ENCODE peak calls at places on chromosome 19, in six cellular contexts. T is astrocyte of the spinal cord, U is left lung, I is nephron progenitor cell, G is RWPE1, V is Calu3. Z is an unnamed sample.

GRCh38 chr19:1173845-1174809 is at the start of gene SBNO2:
- DNase-seq in T (peak), U (peak), I (peak), G (peak), V (peak), Z (peak)

GRCh38 chr19:33296473-33297060 is 5.8 kb downstream of the CEBPA start:
- DNase-seq in T (no peak), U (no peak), I (no peak), G (no peak), V (no peak), Z (no peak)

GRCh38 chr19:33640773-33641172 is 19.0 kb downstream of the CHST8 start:
- DNase-seq in T (no peak), U (no peak), I (no peak), G (no peak), V (no peak), Z (no peak)

GRCh38 chr19:42301646-42302204 is at the start of gene PRR19:
- DNase-seq in T (no peak), U (no peak), I (no peak), G (no peak), V (no peak), Z (no peak)

GRCh38 chr19:44476559-44477408 is 23.5 kb downstream of the ZNF180 start:
- DNase-seq in T (peak), U (no peak), I (no peak), G (no peak), V (no peak), Z (no peak)

GRCh38 chr19:18478545-18479311 is 40.8 kb upstream of the ISYNA1 start:
- DNase-seq in T (peak), U (peak), I (no peak), G (peak), V (peak), Z (peak)

GRCh38 chr19:35755550-35756371 is 1.1 kb downstream of the HSPB6 start:
- DNase-seq in T (peak), U (peak), I (peak), G (no peak), V (no peak), Z (no peak)

GRCh38 chr19:38255759-38256052 is 468 bp downstream of the PPP1R14A start:
- DNase-seq in T (no peak), U (no peak), I (no peak), G (no peak), V (no peak), Z (no peak)

GRCh38 chr19:38303517-38304351 is at the start of gene C19orf33:
- DNase-seq in T (peak), U (peak), I (no peak), G (peak), V (peak), Z (no peak)

GRCh38 chr19:53792721-53793433 is 31.2 kb downstream of the NLRP12 start:
- DNase-seq in T (peak), U (peak), I (peak), G (peak), V (peak), Z (peak)

GRCh38 chr19:45499196-45500180 is 1.2 kb downstream of the PPM1N start:
- DNase-seq in T (no peak), U (peak), I (peak), G (no peak), V (peak), Z (no peak)

GRCh38 chr19:7255631-7256030 is 38.6 kb downstream of the INSR start:
- DNase-seq in T (no peak), U (no peak), I (no peak), G (no peak), V (no peak), Z (no peak)

GRCh38 chr19:8449830-8450229 is 5.1 kb downstream of the HNRNPM start:
- DNase-seq in T (no peak), U (no peak), I (no peak), G (no peak), V (no peak), Z (no peak)

GRCh38 chr19:30557212-30557611 is 185.0 kb downstream of the ZNF536 start:
- DNase-seq in T (no peak), U (no peak), I (no peak), G (peak), V (no peak), Z (no peak)

GRCh38 chr19:676007-676342 is 217 bp upstream of the FSTL3 start:
- DNase-seq in T (no peak), U (no peak), I (no peak), G (no peak), V (no peak), Z (no peak)

GRCh38 chr19:37933965-37934364 is 27.0 kb downstream of the SIPA1L3 start:
- DNase-seq in T (peak), U (no peak), I (peak), G (peak), V (peak), Z (no peak)

GRCh38 chr19:57227461-57227860 is 3.4 kb upstream of the AURKC start:
- DNase-seq in T (no peak), U (no peak), I (no peak), G (no peak), V (no peak), Z (no peak)

GRCh38 chr19:21751379-21751778 is 16.0 kb downstream of the ZNF100 start:
- DNase-seq in T (peak), U (no peak), I (no peak), G (no peak), V (no peak), Z (no peak)

GRCh38 chr19:54035215-54036178 is 28.2 kb downstream of the VSTM1 start:
- DNase-seq in T (peak), U (no peak), I (no peak), G (peak), V (no peak), Z (no peak)

GRCh38 chr19:16051254-16052025 is 24.9 kb upstream of the TPM4 start:
- DNase-seq in T (no peak), U (no peak), I (no peak), G (no peak), V (no peak), Z (no peak)

GRCh38 chr19:38478273-38478971 is 44.9 kb downstream of the RYR1 start:
- DNase-seq in T (no peak), U (no peak), I (no peak), G (peak), V (peak), Z (no peak)

GRCh38 chr19:1512671-1513491 is at the start of gene ADAMTSL5:
- DNase-seq in T (no peak), U (peak), I (peak), G (peak), V (peak), Z (no peak)

GRCh38 chr19:38869160-38869835 is 8.8 kb downstream of the RINL start:
- DNase-seq in T (no peak), U (peak), I (no peak), G (no peak), V (no peak), Z (no peak)

GRCh38 chr19:57641715-57642234 is 8.8 kb downstream of the ZNF211 start:
- DNase-seq in T (no peak), U (no peak), I (no peak), G (no peak), V (no peak), Z (no peak)

GRCh38 chr19:44723299-44723951 is 24.5 kb downstream of the CEACAM16 start:
- DNase-seq in T (no peak), U (no peak), I (no peak), G (no peak), V (no peak), Z (no peak)

GRCh38 chr19:44912854-44913253 is 1.6 kb upstream of the APOC1 start:
- DNase-seq in T (no peak), U (no peak), I (no peak), G (no peak), V (no peak), Z (no peak)

GRCh38 chr19:32857584-32857983 is 12.0 kb downstream of the SLC7A9 start:
- DNase-seq in T (no peak), U (no peak), I (no peak), G (no peak), V (no peak), Z (no peak)

GRCh38 chr19:46134527-46134926 is 10.0 kb upstream of the IGFL3 start:
- DNase-seq in T (peak), U (no peak), I (no peak), G (no peak), V (no peak), Z (no peak)

GRCh38 chr19:29849234-29849633 is 37.4 kb downstream of the CCNE1 start:
- DNase-seq in T (no peak), U (no peak), I (no peak), G (no peak), V (no peak), Z (no peak)

GRCh38 chr19:39659791-39660190 is 4.1 kb downstream of the LGALS16 start:
- DNase-seq in T (no peak), U (no peak), I (no peak), G (no peak), V (no peak), Z (no peak)

GRCh38 chr19:16585808-16586476 is 13.7 kb upstream of the SLC35E1 start:
- DNase-seq in T (no peak), U (peak), I (no peak), G (no peak), V (no peak), Z (peak)

GRCh38 chr19:22530042-22530441 is 104.1 kb upstream of the ZNF492 start:
- DNase-seq in T (no peak), U (no peak), I (no peak), G (no peak), V (no peak), Z (no peak)

GRCh38 chr19:19566306-19566705 is 28.2 kb downstream of the CILP2 start:
- DNase-seq in T (no peak), U (no peak), I (no peak), G (no peak), V (no peak), Z (no peak)

GRCh38 chr19:1408300-1409203 is 1.2 kb downstream of the DAZAP1 start:
- DNase-seq in T (peak), U (peak), I (peak), G (no peak), V (peak), Z (no peak)

GRCh38 chr19:55486971-55487883 is 1.0 kb upstream of the SSC5D start:
- DNase-seq in T (peak), U (peak), I (peak), G (peak), V (no peak), Z (no peak)

GRCh38 chr19:55079400-55080038 is 3.9 kb downstream of the EPS8L1 start:
- DNase-seq in T (no peak), U (no peak), I (no peak), G (no peak), V (no peak), Z (no peak)

GRCh38 chr19:48255376-48256303 is at the start of gene CARD8:
- DNase-seq in T (peak), U (peak), I (peak), G (peak), V (peak), Z (peak)
- TF ChIP-seq CTCF in T (no peak), U (no peak), I (no peak), G (no peak), V (no peak), Z (no peak)

GRCh38 chr19:5687360-5688198 is 2.5 kb upstream of the RPL36 start:
- DNase-seq in T (no peak), U (no peak), I (no peak), G (no peak), V (no peak), Z (no peak)
- TF ChIP-seq CTCF in T (no peak), U (no peak), I (no peak), G (peak), V (no peak), Z (peak)

DNA sequence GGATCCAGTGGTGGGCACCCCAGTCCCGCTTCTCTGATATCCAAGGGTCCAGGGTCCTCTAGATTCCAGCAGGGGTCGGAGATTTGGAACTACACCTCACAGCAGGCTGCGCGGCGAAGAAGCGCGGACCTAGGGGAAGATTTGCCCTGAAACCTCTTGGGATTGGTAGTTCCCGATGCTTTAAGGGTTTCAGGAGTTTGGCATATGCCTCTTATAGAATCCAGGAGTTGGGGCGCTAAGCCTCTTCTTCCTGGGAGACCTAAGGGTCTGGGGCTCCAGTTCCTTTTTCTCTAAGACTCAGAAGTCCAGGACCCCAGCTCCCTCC is 349 bp downstream of the BCL2L12 start:
- DNase-seq in T (no peak), U (no peak), I (no peak), G (peak), V (no peak), Z (no peak)
- TF ChIP-seq CTCF in T (peak), U (no peak), I (no peak), G (no peak), V (no peak), Z (no peak)

GRCh38 chr19:50003810-50004419 is 21.3 kb downstream of the VRK3 start:
- DNase-seq in T (peak), U (no peak), I (no peak), G (peak), V (peak), Z (no peak)

GRCh38 chr19:50007947-50008346 is 17.2 kb downstream of the VRK3 start:
- DNase-seq in T (no peak), U (no peak), I (no peak), G (no peak), V (no peak), Z (no peak)

GRCh38 chr19:50007170-50007569 is 18.0 kb downstream of the VRK3 start:
- DNase-seq in T (no peak), U (peak), I (no peak), G (no peak), V (no peak), Z (no peak)

GRCh38 chr19:50005428-50005827 is 19.7 kb downstream of the VRK3 start:
- DNase-seq in T (no peak), U (peak), I (no peak), G (no peak), V (no peak), Z (no peak)

DNA sequence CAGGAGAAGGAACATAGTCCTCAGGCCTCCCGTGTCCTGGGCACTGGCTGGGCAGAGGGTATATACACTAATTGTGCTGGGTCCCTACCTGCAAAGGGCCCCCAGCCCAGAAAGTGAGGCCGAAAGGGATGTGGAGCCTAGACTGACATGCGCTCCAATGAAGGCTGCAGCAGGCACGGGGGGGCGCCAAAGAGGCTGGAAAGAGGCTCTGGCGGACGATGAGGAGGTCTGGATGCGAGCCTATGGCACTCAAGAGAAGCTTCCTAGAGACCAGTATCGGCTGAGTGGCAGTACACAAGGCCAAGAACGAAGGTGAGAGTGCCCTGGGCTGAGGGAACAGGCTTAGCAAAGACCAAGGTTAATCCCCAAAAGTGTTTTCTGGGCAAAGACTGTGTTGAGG is 16.6 kb downstream of the VRK3 start:
- DNase-seq in T (no peak), U (peak), I (peak), G (no peak), V (no peak), Z (no peak)
- TF ChIP-seq CTCF in T (peak), U (no peak), I (peak), G (no peak), V (no peak), Z (no peak)

GRCh38 chr19:13796301-13797057 is 1.2 kb downstream of the ZSWIM4 start:
- DNase-seq in T (peak), U (peak), I (peak), G (peak), V (peak), Z (peak)
- TF ChIP-seq CTCF in T (peak), U (no peak), I (no peak), G (no peak), V (no peak), Z (no peak)